ENCODE peak calls at places on chromosomes 1 and 21, in seven cellular contexts. X is HepG2, W is Panc1, K is HCT116, N is SK-N-SH, T is K562, V is GM12878. S is an unnamed sample.

GRCh38 chr1:165828103-165828558 is 717 bp downstream of the UCK2 start:
- DNase-seq in X (peak; percentile 21), W (no peak), K (no peak), N (peak; percentile 83), T (peak; percentile 82), V (no peak), S (peak; percentile 54)

GRCh38 chr1:192803501-192803900 is 5.3 kb upstream of the RGS2 start:
- DNase-seq in X (no peak), W (no peak), K (no peak), N (no peak), T (no peak), V (no peak), S (no peak)

GRCh38 chr1:223886516-223886921 is 40.8 kb upstream of the TP53BP2 start:
- DNase-seq in X (peak; percentile 63), W (no peak), K (no peak), N (no peak), T (no peak), V (no peak), S (no peak)

GRCh38 chr1:224435318-224435763 is 744 bp upstream of the WDR26 start:
- DNase-seq in X (no peak), W (no peak), K (no peak), N (no peak), T (peak; percentile 72), V (no peak), S (no peak)

GRCh38 chr1:40185951-40186864 is 25.0 kb downstream of the RLF start:
- DNase-seq in X (no peak), W (no peak), K (no peak), N (no peak), T (no peak), V (peak; percentile 82), S (peak; percentile 7)

GRCh38 chr1:54462597-54463258 is 56.5 kb upstream of the SSBP3 start:
- DNase-seq in X (no peak), W (no peak), K (no peak), N (no peak), T (no peak), V (no peak), S (no peak)

GRCh38 chr1:29960156-29960755 is 723.9 kb downstream of the PTPRU start:
- DNase-seq in X (no peak), W (no peak), K (no peak), N (no peak), T (no peak), V (no peak), S (no peak)

GRCh38 chr1:98323906-98324358 is 337.6 kb upstream of the SNX7 start:
- DNase-seq in X (no peak), W (peak; percentile 57), K (peak; percentile 87), N (no peak), T (no peak), V (no peak), S (peak; percentile 33)

GRCh38 chr1:12305377-12305776 is 75.5 kb downstream of the VPS13D start:
- DNase-seq in X (no peak), W (no peak), K (no peak), N (no peak), T (no peak), V (no peak), S (no peak)

GRCh38 chr1:23555949-23556640 is 3.2 kb downstream of the ID3 start:
- DNase-seq in X (peak; percentile 77), W (no peak), K (peak; percentile 67), N (no peak), T (no peak), V (no peak), S (peak; percentile 97)

GRCh38 chr1:100628631-100629081 is 90.7 kb downstream of the GPR88 start:
- DNase-seq in X (no peak), W (no peak), K (no peak), N (no peak), T (no peak), V (no peak), S (no peak)

GRCh38 chr1:83910461-83910860 is 88.5 kb downstream of the TTLL7 start:
- DNase-seq in X (no peak), W (no peak), K (no peak), N (no peak), T (no peak), V (no peak), S (no peak)

GRCh38 chr1:203557958-203558760 is 64.2 kb downstream of the OPTC start:
- DNase-seq in X (no peak), W (peak; percentile 81), K (no peak), N (no peak), T (no peak), V (no peak), S (no peak)

GRCh38 chr1:168155910-168156309 is 19.2 kb upstream of the GPR161 start:
- DNase-seq in X (no peak), W (no peak), K (no peak), N (no peak), T (no peak), V (no peak), S (no peak)

GRCh38 chr1:31901838-31902508 is 36.2 kb downstream of the PTP4A2 start:
- DNase-seq in X (no peak), W (no peak), K (no peak), N (no peak), T (no peak), V (no peak), S (no peak)

GRCh38 chr1:9112961-9113880 is 15.7 kb downstream of the GPR157 start:
- DNase-seq in X (peak; percentile 97), W (no peak), K (no peak), N (no peak), T (no peak), V (no peak), S (no peak)

GRCh38 chr1:7549693-7550161 is 221.4 kb upstream of the VAMP3 start:
- DNase-seq in X (no peak), W (no peak), K (no peak), N (no peak), T (no peak), V (no peak), S (no peak)

GRCh38 chr21:40227111-40227510 is 359.9 kb downstream of the PCP4 start:
- DNase-seq in X (no peak), W (no peak), K (no peak), N (no peak), T (no peak), V (no peak), S (no peak)

GRCh38 chr1:233391338-233391737 is 63.8 kb downstream of the MAP3K21 start:
- DNase-seq in X (no peak), W (no peak), K (no peak), N (no peak), T (no peak), V (no peak), S (no peak)

GRCh38 chr1:184473176-184473966 is 86.5 kb downstream of the C1orf21 start:
- DNase-seq in X (no peak), W (no peak), K (no peak), N (no peak), T (no peak), V (no peak), S (no peak)

GRCh38 chr1:25545767-25546166 is 2.4 kb downstream of the LDLRAP1 start:
- DNase-seq in X (no peak), W (no peak), K (no peak), N (no peak), T (no peak), V (no peak), S (no peak)

DNA sequence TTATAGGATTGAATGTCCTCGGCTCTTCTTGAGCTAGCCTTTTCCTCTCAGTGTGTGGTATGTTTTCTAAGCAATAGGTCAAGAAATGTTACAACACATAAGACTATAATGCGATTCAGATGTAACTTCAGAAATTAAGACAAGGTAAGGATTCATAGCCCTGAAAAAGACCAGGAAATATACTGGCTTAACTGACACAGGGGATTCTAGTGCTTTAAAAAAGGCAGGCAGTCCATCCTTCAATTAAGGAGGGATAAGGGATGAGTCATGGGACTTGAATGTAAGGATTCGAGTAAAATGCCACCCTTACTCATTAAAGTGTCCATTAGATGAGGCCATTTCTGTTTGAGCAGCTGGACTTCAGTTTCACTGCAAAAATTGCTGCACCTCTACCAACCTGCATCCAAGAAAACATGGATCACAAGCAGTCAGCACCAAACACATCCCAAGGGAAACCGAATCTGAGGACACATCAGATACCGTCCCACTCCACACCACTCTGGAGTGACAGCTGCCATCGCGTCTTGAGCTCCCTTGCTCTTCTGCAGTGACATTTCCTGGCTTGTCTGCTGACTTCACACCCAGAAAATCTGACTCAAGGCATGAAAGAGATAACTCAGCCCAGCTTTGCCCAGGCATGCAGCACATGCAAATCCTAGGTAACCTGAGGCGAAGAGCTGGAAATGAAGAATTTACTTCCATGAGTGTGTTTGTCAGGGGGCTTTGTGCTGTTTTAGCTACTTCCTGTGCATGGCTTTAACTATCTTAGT is 37.8 kb downstream of the NGF start:
- DNase-seq in X (no peak), W (no peak), K (no peak), N (no peak), T (no peak), V (no peak), S (peak; percentile 12)
- TF ChIP-seq REST in X (no peak), W (no peak), K (no peak), N (no peak), T (no peak), V (no peak), S (no peak)

GRCh38 chr1:228249508-228250305 is 41.9 kb downstream of the OBSCN start:
- DNase-seq in X (no peak), W (no peak), K (no peak), N (no peak), T (no peak), V (no peak), S (no peak)
- H3K36me3 ChIP-seq in X (no peaks in the 10 kb centered on the region), W (no peaks in the 10 kb centered on the region), K (peaks cover 16% of the 10 kb centered on the region), N (peaks cover 24% of the 10 kb centered on the region), T (peaks cover 3% of the 10 kb centered on the region), V (no peaks in the 10 kb centered on the region), S (peaks cover 9% of the 10 kb centered on the region)

GRCh38 chr21:28636988-28637691 is 355.5 kb downstream of the LTN1 start:
- DNase-seq in X (no peak), W (peak; percentile 10), K (no peak), N (no peak), T (no peak), V (no peak), S (no peak)

GRCh38 chr21:28635541-28635940 is 357.1 kb downstream of the LTN1 start:
- DNase-seq in X (no peak), W (no peak), K (no peak), N (no peak), T (no peak), V (no peak), S (no peak)

GRCh38 chr21:28632718-28633408 is 359.8 kb downstream of the LTN1 start:
- DNase-seq in X (no peak), W (no peak), K (no peak), N (no peak), T (no peak), V (no peak), S (peak; percentile 24)

GRCh38 chr21:28639742-28640141 is 352.9 kb downstream of the LTN1 start:
- DNase-seq in X (no peak), W (no peak), K (no peak), N (no peak), T (no peak), V (no peak), S (no peak)

GRCh38 chr21:28633803-28634572 is 358.7 kb downstream of the LTN1 start:
- DNase-seq in X (no peak), W (no peak), K (no peak), N (no peak), T (no peak), V (no peak), S (no peak)
- TF ChIP-seq REST in X (no peak), W (no peak), K (no peak), N (no peak), T (no peak), V (no peak), S (no peak)

DNA sequence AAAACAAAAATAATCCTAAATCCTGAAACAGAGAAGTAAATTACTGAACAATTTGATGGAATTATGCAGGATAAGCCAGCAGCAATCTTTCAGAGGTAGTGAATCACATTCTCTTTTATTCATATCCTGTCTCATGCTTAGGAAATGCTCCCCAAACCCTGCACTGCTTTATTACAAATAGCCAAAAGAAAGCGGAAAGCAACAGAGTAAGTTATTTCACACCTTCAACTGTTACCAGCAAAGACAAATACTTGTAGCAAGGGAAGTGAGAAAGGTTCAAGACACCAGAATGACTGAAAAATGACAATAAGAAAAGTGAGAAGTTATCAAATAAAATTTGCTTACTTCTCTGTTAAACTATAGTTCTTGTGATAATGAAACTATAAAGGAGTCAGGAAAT is 6.2 kb downstream of the ZRANB2 start:
- DNase-seq in X (no peak), W (no peak), K (no peak), N (no peak), T (no peak), V (no peak), S (no peak)
- H3K36me3 ChIP-seq in X (peaks cover 75% of the 10 kb centered on the region), W (peaks cover 92% of the 10 kb centered on the region), K (peaks cover 64% of the 10 kb centered on the region), N (peaks cover 93% of the 10 kb centered on the region), T (peaks cover 94% of the 10 kb centered on the region), V (peaks cover 4% of the 10 kb centered on the region), S (peaks cover 77% of the 10 kb centered on the region)